ENCODE peak calls at places on chromosome 18, in four cellular contexts. F, U, T and X are unnamed samples.

GRCh38 chr18:45728341-45729010 is 4.5 kb downstream of the SLC14A1 start:
- DNase-seq in U (no peak), T (no peak), F (no peak), X (no peak)

GRCh38 chr18:5238371-5238758 is 41.3 kb upstream of the AKAIN1 start:
- DNase-seq in U (peak; percentile 25), F (peak; percentile 49), T (peak; percentile 21), X (no peak)

GRCh38 chr18:55401638-55402191 is 186.3 kb downstream of the TCF4 start:
- DNase-seq in F (no peak), T (no peak), U (no peak), X (peak; percentile 23)

GRCh38 chr18:56188521-56188920 is 449.9 kb downstream of the TXNL1 start:
- DNase-seq in F (no peak), U (no peak), T (no peak), X (no peak)

GRCh38 chr18:54388203-54389142 is 30.8 kb downstream of the C18orf54 start:
- DNase-seq in F (no peak), U (no peak), T (no peak), X (no peak)

GRCh38 chr18:22559414-22560282 is 141.9 kb upstream of the CTAGE1 start:
- DNase-seq in F (peak; percentile 3), T (no peak), U (no peak), X (no peak)

GRCh38 chr18:60549338-60549960 is 176.9 kb upstream of the MC4R start:
- DNase-seq in T (no peak), U (no peak), F (no peak), X (no peak)

GRCh38 chr18:9643549-9643948 is 29.2 kb upstream of the PPP4R1 start:
- DNase-seq in T (no peak), F (no peak), U (no peak), X (no peak)

GRCh38 chr18:74556166-74556565 is 21.9 kb downstream of the CNDP1 start:
- DNase-seq in T (no peak), F (no peak), U (no peak), X (no peak)

GRCh38 chr18:10072659-10073309 is 159.0 kb downstream of the VAPA start:
- DNase-seq in U (no peak), T (no peak), F (no peak), X (no peak)

GRCh38 chr18:1505856-1506255 is 601.2 kb downstream of the ADCYAP1 start:
- DNase-seq in U (no peak), F (no peak), T (no peak), X (no peak)